ENCODE peak calls at places on chromosomes 5 and 9, in ten cellular contexts. N, X, T, H, F, S, C, U, I and R are unnamed samples.

GRCh38 chr9:121651295-121652036 is at the start of gene DAB2IP:
- DNase-seq in I (peak), C (no peak), X (peak), U (peak), H (no peak), N (no peak), S (no peak), T (no peak), F (peak), R (peak)

GRCh38 chr9:127154390-127155191 is 32.2 kb upstream of the ANGPTL2 start:
- DNase-seq in F (peak), H (no peak), X (peak), U (no peak), S (peak), N (no peak), T (no peak), C (no peak), I (peak), R (peak)

GRCh38 chr5:33785571-33785970 is 106.2 kb downstream of the ADAMTS12 start:
- DNase-seq in T (no peak), H (no peak), U (no peak), F (no peak), S (no peak), C (no peak), I (no peak), X (no peak), N (no peak), R (no peak)

GRCh38 chr9:95313010-95313498 is 4.5 kb downstream of the FANCC start:
- DNase-seq in T (peak), C (no peak), S (peak), I (peak), U (peak), N (no peak), X (peak), F (no peak), H (no peak), R (peak)

GRCh38 chr5:94181940-94182339 is 436.5 kb downstream of the KIAA0825 start:
- DNase-seq in S (no peak), I (no peak), X (peak), H (no peak), N (no peak), F (peak), C (no peak), U (no peak), T (peak), R (no peak)

GRCh38 chr9:133715866-133716563 is 22.1 kb downstream of the SARDH start:
- DNase-seq in C (peak), F (peak), H (peak), N (peak), S (peak), I (no peak), X (peak), T (no peak), U (peak), R (no peak)

GRCh38 chr9:26657958-26658357 is 234.6 kb downstream of the CAAP1 start:
- DNase-seq in H (no peak), F (no peak), S (peak), C (no peak), I (no peak), U (no peak), T (no peak), N (no peak), X (no peak), R (no peak)

GRCh38 chr5:176810084-176810597 is at the start of gene UNC5A:
- DNase-seq in S (peak), F (peak), X (peak), T (no peak), I (peak), C (no peak), H (peak), U (no peak), N (peak), R (no peak)